ENCODE peak calls at places on chromosome 7, in five cellular contexts. One of them, this sample, is unnamed.

GRCh38 chr7:153061913-153062528 is 302.5 kb downstream of the ACTR3B start:
- DNase-seq in spleen: no peak
- DNase-seq in upper lobe of right lung: no peak
- DNase-seq in foreskin fibroblast: no peak
- DNase-seq in heart left ventricle: no peak
- DNase-seq in this sample: no peak

GRCh38 chr7:122343986-122344620 is 39.6 kb upstream of the FEZF1 start:
- DNase-seq in foreskin fibroblast: no peak
- DNase-seq in heart left ventricle: no peak
- DNase-seq in upper lobe of right lung: no peak
- DNase-seq in spleen: peak
- DNase-seq in this sample: no peak

GRCh38 chr7:82805527-82805960 is 357.1 kb downstream of the PCLO start:
- DNase-seq in foreskin fibroblast: peak
- DNase-seq in upper lobe of right lung: no peak
- DNase-seq in spleen: no peak
- DNase-seq in heart left ventricle: no peak
- DNase-seq in this sample: no peak

GRCh38 chr7:102318482-102318971 is 31.9 kb downstream of the SH2B2 start:
- DNase-seq in upper lobe of right lung: no peak
- DNase-seq in spleen: peak
- DNase-seq in heart left ventricle: peak
- DNase-seq in foreskin fibroblast: peak
- DNase-seq in this sample: peak

GRCh38 chr7:43313628-43314378 is 201.4 kb downstream of the HECW1 start:
- DNase-seq in heart left ventricle: no peak
- DNase-seq in spleen: no peak
- DNase-seq in upper lobe of right lung: no peak
- DNase-seq in foreskin fibroblast: no peak
- DNase-seq in this sample: peak

GRCh38 chr7:155007947-155008346 is 5.0 kb upstream of the PAXIP1 start:
- DNase-seq in foreskin fibroblast: no peak
- DNase-seq in heart left ventricle: no peak
- DNase-seq in spleen: no peak
- DNase-seq in upper lobe of right lung: no peak
- DNase-seq in this sample: no peak

GRCh38 chr7:74480861-74481417 is 27.2 kb downstream of the GTF2IRD1 start:
- DNase-seq in spleen: peak
- DNase-seq in foreskin fibroblast: peak
- DNase-seq in upper lobe of right lung: peak
- DNase-seq in heart left ventricle: peak
- DNase-seq in this sample: no peak

GRCh38 chr7:15643000-15643705 is 43.3 kb downstream of the MEOX2 start:
- DNase-seq in foreskin fibroblast: no peak
- DNase-seq in upper lobe of right lung: no peak
- DNase-seq in heart left ventricle: peak
- DNase-seq in spleen: no peak
- DNase-seq in this sample: no peak

GRCh38 chr7:96598421-96598820 is 111.2 kb downstream of the SEM1 start:
- DNase-seq in foreskin fibroblast: no peak
- DNase-seq in upper lobe of right lung: no peak
- DNase-seq in spleen: no peak
- DNase-seq in heart left ventricle: no peak
- DNase-seq in this sample: no peak

GRCh38 chr7:90994601-90995000 is 269.6 kb upstream of the FZD1 start:
- DNase-seq in heart left ventricle: no peak
- DNase-seq in upper lobe of right lung: no peak
- DNase-seq in spleen: no peak
- DNase-seq in foreskin fibroblast: no peak
- DNase-seq in this sample: no peak

GRCh38 chr7:4806983-4807625 is 31.7 kb downstream of the AP5Z1 start:
- DNase-seq in spleen: peak
- DNase-seq in upper lobe of right lung: no peak
- DNase-seq in foreskin fibroblast: no peak
- DNase-seq in heart left ventricle: no peak
- DNase-seq in this sample: no peak

GRCh38 chr7:107446988-107447387 is 22.9 kb upstream of the GPR22 start:
- DNase-seq in foreskin fibroblast: no peak
- DNase-seq in upper lobe of right lung: no peak
- DNase-seq in heart left ventricle: no peak
- DNase-seq in spleen: no peak
- DNase-seq in this sample: no peak

GRCh38 chr7:136009488-136010079 is 32.4 kb upstream of the MTPN start:
- DNase-seq in upper lobe of right lung: no peak
- DNase-seq in spleen: no peak
- DNase-seq in heart left ventricle: no peak
- DNase-seq in foreskin fibroblast: peak
- DNase-seq in this sample: peak

GRCh38 chr7:139687206-139687954 is 90.4 kb downstream of the HIPK2 start:
- DNase-seq in foreskin fibroblast: no peak
- DNase-seq in heart left ventricle: no peak
- DNase-seq in spleen: no peak
- DNase-seq in upper lobe of right lung: no peak
- DNase-seq in this sample: no peak

GRCh38 chr7:139562972-139563565 is 39.6 kb downstream of the CLEC2L start:
- DNase-seq in foreskin fibroblast: no peak
- DNase-seq in spleen: peak
- DNase-seq in upper lobe of right lung: peak
- DNase-seq in heart left ventricle: no peak
- DNase-seq in this sample: no peak

GRCh38 chr7:47377741-47378140 is 204.2 kb downstream of the TNS3 start:
- DNase-seq in spleen: peak
- DNase-seq in upper lobe of right lung: no peak
- DNase-seq in heart left ventricle: no peak
- DNase-seq in foreskin fibroblast: no peak
- DNase-seq in this sample: no peak

GRCh38 chr7:107384025-107384424 is 85.8 kb upstream of the GPR22 start:
- DNase-seq in foreskin fibroblast: no peak
- DNase-seq in upper lobe of right lung: no peak
- DNase-seq in heart left ventricle: no peak
- DNase-seq in spleen: no peak
- DNase-seq in this sample: no peak

GRCh38 chr7:134290286-134290685 is 26.4 kb downstream of the SLC35B4 start:
- DNase-seq in heart left ventricle: no peak
- DNase-seq in spleen: no peak
- DNase-seq in upper lobe of right lung: no peak
- DNase-seq in foreskin fibroblast: peak
- DNase-seq in this sample: no peak

GRCh38 chr7:35729061-35729783 is 34.3 kb upstream of the HERPUD2 start:
- DNase-seq in spleen: peak
- DNase-seq in foreskin fibroblast: no peak
- DNase-seq in heart left ventricle: no peak
- DNase-seq in upper lobe of right lung: no peak
- DNase-seq in this sample: peak

GRCh38 chr7:106112118-106112971 is at the start of gene SYPL1:
- DNase-seq in heart left ventricle: peak
- DNase-seq in spleen: peak
- DNase-seq in upper lobe of right lung: peak
- DNase-seq in foreskin fibroblast: peak
- DNase-seq in this sample: peak

GRCh38 chr7:142188846-142189245 is 69.0 kb downstream of the PRSS58 start:
- DNase-seq in spleen: no peak
- DNase-seq in heart left ventricle: no peak
- DNase-seq in foreskin fibroblast: no peak
- DNase-seq in upper lobe of right lung: no peak
- DNase-seq in this sample: no peak

GRCh38 chr7:20574784-20575757 is 40.4 kb upstream of the ABCB5 start:
- DNase-seq in heart left ventricle: no peak
- DNase-seq in upper lobe of right lung: no peak
- DNase-seq in foreskin fibroblast: no peak
- DNase-seq in spleen: no peak
- DNase-seq in this sample: no peak

GRCh38 chr7:135858379-135858778 is 109.8 kb upstream of the FAM180A start:
- DNase-seq in upper lobe of right lung: no peak
- DNase-seq in heart left ventricle: no peak
- DNase-seq in spleen: no peak
- DNase-seq in foreskin fibroblast: no peak
- DNase-seq in this sample: no peak

GRCh38 chr7:74306737-74307469 is 17.7 kb downstream of the CLIP2 start:
- DNase-seq in upper lobe of right lung: no peak
- DNase-seq in spleen: no peak
- DNase-seq in heart left ventricle: peak
- DNase-seq in foreskin fibroblast: peak
- DNase-seq in this sample: no peak

GRCh38 chr7:107446531-107446930 is 23.3 kb upstream of the GPR22 start:
- DNase-seq in spleen: no peak
- DNase-seq in upper lobe of right lung: no peak
- DNase-seq in foreskin fibroblast: peak
- DNase-seq in heart left ventricle: no peak
- DNase-seq in this sample: no peak

GRCh38 chr7:106573738-106574137 is 87.2 kb downstream of the CCDC71L start:
- DNase-seq in heart left ventricle: no peak
- DNase-seq in foreskin fibroblast: no peak
- DNase-seq in spleen: no peak
- DNase-seq in upper lobe of right lung: no peak
- DNase-seq in this sample: no peak

GRCh38 chr7:101507791-101508252 is 121.3 kb downstream of the MYL10 start:
- DNase-seq in spleen: no peak
- DNase-seq in heart left ventricle: no peak
- DNase-seq in upper lobe of right lung: no peak
- DNase-seq in foreskin fibroblast: no peak
- DNase-seq in this sample: peak

GRCh38 chr7:116443101-116443523 is 56.4 kb upstream of the CAV2 start:
- DNase-seq in foreskin fibroblast: peak
- DNase-seq in upper lobe of right lung: no peak
- DNase-seq in spleen: no peak
- DNase-seq in heart left ventricle: no peak
- DNase-seq in this sample: no peak

GRCh38 chr7:31116615-31117014 is 64.5 kb downstream of the ADCYAP1R1 start:
- DNase-seq in upper lobe of right lung: no peak
- DNase-seq in foreskin fibroblast: no peak
- DNase-seq in spleen: no peak
- DNase-seq in heart left ventricle: no peak
- DNase-seq in this sample: no peak

GRCh38 chr7:82714883-82715282 is 271.3 kb upstream of the CACNA2D1 start:
- DNase-seq in heart left ventricle: no peak
- DNase-seq in spleen: no peak
- DNase-seq in upper lobe of right lung: no peak
- DNase-seq in foreskin fibroblast: peak
- DNase-seq in this sample: no peak

GRCh38 chr7:148299335-148299734 is 291.2 kb upstream of the C7orf33 start:
- DNase-seq in upper lobe of right lung: no peak
- DNase-seq in foreskin fibroblast: no peak
- DNase-seq in spleen: no peak
- DNase-seq in heart left ventricle: no peak
- DNase-seq in this sample: no peak

GRCh38 chr7:148291799-148292198 is 298.8 kb upstream of the C7orf33 start:
- DNase-seq in heart left ventricle: no peak
- DNase-seq in spleen: no peak
- DNase-seq in upper lobe of right lung: no peak
- DNase-seq in foreskin fibroblast: no peak
- DNase-seq in this sample: no peak

GRCh38 chr7:148299877-148300276 is 290.7 kb upstream of the C7orf33 start:
- DNase-seq in upper lobe of right lung: no peak
- DNase-seq in foreskin fibroblast: no peak
- DNase-seq in spleen: no peak
- DNase-seq in heart left ventricle: no peak
- DNase-seq in this sample: no peak

DNA sequence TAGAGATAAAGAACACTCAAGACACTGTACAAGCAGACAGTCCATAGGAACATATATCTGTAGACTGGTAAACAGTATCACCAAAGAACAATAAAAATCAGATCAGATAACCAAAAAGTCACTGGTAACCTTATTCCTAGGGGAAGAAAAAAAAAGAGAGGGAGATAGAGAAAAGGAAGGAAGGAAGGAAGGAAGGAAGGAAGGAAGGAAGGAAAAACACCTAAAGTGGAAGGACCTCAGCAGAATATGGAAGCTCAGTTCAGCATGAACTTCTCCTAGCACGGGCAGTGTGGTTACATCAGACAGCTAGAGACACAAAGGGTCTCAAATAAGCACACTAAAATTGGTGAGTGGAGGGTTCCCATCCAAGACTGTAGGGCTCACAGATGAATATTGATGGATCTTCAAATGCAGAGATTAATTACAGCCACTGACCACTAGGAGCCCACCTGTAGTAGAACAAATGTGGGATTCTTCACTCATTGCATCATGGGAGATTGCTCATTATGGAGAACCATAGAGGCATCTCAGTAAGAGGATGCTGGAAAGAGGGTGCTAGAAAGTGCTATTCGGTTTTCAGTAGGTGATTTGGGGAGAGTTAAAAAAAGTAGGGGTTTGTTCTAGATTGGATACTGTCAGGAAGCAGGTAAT is 293.4 kb upstream of the C7orf33 start:
- DNase-seq in spleen: no peak
- DNase-seq in foreskin fibroblast: no peak
- DNase-seq in upper lobe of right lung: no peak
- DNase-seq in heart left ventricle: no peak
- DNase-seq in this sample: no peak
- TF ChIP-seq CTCF in spleen: no peak
- TF ChIP-seq CTCF in foreskin fibroblast: no peak
- TF ChIP-seq CTCF in upper lobe of right lung: no peak
- TF ChIP-seq CTCF in heart left ventricle: no peak
- TF ChIP-seq CTCF in this sample: peak

GRCh38 chr7:6650086-6650485 is 13.0 kb downstream of the ZNF316 start:
- DNase-seq in upper lobe of right lung: peak
- DNase-seq in heart left ventricle: no peak
- DNase-seq in spleen: peak
- DNase-seq in foreskin fibroblast: no peak
- DNase-seq in this sample: no peak
- TF ChIP-seq CTCF in upper lobe of right lung: no peak
- TF ChIP-seq CTCF in heart left ventricle: no peak
- TF ChIP-seq CTCF in spleen: no peak
- TF ChIP-seq CTCF in foreskin fibroblast: no peak
- TF ChIP-seq CTCF in this sample: no peak

DNA sequence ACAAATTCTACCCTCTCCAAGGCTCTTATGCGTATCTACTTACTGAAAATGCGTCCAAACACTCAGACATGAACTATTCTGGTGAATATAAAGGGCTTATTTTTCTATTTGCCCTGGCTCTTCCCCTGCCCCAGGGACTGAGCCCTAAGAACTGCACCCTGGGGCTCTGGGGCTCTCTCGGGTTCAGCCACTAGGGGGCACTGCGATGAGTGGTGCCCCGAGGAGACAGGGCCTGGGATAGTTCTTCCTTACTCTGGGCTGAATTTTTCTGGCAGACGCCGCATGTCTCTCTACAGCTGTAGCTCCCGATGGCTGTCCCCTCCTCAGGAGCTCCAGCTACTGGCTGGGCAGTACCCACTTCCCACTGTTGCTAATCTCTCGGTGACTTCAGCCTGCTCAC is 30.8 kb upstream of the GSDME start:
- DNase-seq in upper lobe of right lung: no peak
- DNase-seq in spleen: no peak
- DNase-seq in foreskin fibroblast: no peak
- DNase-seq in heart left ventricle: no peak
- DNase-seq in this sample: no peak
- TF ChIP-seq CTCF in upper lobe of right lung: peak
- TF ChIP-seq CTCF in spleen: no peak
- TF ChIP-seq CTCF in foreskin fibroblast: peak
- TF ChIP-seq CTCF in heart left ventricle: no peak
- TF ChIP-seq CTCF in this sample: peak

DNA sequence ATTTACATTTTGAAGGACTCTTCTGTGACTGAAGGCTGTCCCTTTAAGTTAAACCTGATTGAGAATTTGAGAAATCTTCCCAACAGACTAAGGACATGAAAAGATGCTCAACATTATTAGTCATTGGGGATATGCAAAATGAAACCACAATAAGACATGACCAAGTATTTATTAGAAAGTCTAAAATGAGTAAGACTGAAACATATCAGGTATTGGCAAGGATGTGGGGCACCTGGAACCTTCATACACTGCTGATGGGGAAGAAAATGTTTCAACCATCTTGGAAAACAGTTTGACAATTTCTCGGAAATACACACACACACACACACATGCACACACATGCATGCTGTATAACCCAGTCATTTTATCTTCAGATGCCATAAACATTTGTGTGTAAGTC is 132.1 kb upstream of the CDK6 start:
- DNase-seq in foreskin fibroblast: no peak
- DNase-seq in heart left ventricle: no peak
- DNase-seq in spleen: no peak
- DNase-seq in upper lobe of right lung: no peak
- DNase-seq in this sample: peak
- TF ChIP-seq CTCF in foreskin fibroblast: no peak
- TF ChIP-seq CTCF in heart left ventricle: no peak
- TF ChIP-seq CTCF in spleen: no peak
- TF ChIP-seq CTCF in upper lobe of right lung: no peak
- TF ChIP-seq CTCF in this sample: no peak

This sample was measured in GM13977.